ENCODE peak calls at places on chromosome 4, in nine cellular contexts. One of them, this sample, is unnamed.

GRCh38 chr4:107380190-107380589 is 339.8 kb downstream of the PAPSS1 start:
- DNase-seq in AG08395: no peak
- DNase-seq in activated naive CD4-positive, alpha-beta T cell treated with anti-CD3 and anti-CD28 coated beads, Interleukin-2, amount 50 U/mL, for 72 hours: no peak
- DNase-seq in lung: no peak
- DNase-seq in neuronal stem cell: no peak
- DNase-seq in nephron progenitor cell: no peak
- DNase-seq in lung microvascular endothelial cell: no peak
- DNase-seq in AG08396: no peak
- DNase-seq in putamen: no peak
- DNase-seq in this sample: no peak

GRCh38 chr4:118396881-118397666 is 44.3 kb upstream of the PRSS12 start:
- DNase-seq in lung: no peak
- DNase-seq in AG08395: no peak
- DNase-seq in neuronal stem cell: no peak
- DNase-seq in AG08396: no peak
- DNase-seq in nephron progenitor cell: no peak
- DNase-seq in putamen: no peak
- DNase-seq in lung microvascular endothelial cell: no peak
- DNase-seq in activated naive CD4-positive, alpha-beta T cell treated with anti-CD3 and anti-CD28 coated beads, Interleukin-2, amount 50 U/mL, for 72 hours: no peak
- DNase-seq in this sample: no peak

GRCh38 chr4:1058198-1058996 is 47.0 kb downstream of the FGFRL1 start:
- DNase-seq in neuronal stem cell: no peak
- DNase-seq in lung microvascular endothelial cell: no peak
- DNase-seq in activated naive CD4-positive, alpha-beta T cell treated with anti-CD3 and anti-CD28 coated beads, Interleukin-2, amount 50 U/mL, for 72 hours: no peak
- DNase-seq in AG08396: no peak
- DNase-seq in putamen: peak; percentile 70
- DNase-seq in nephron progenitor cell: no peak
- DNase-seq in AG08395: no peak
- DNase-seq in lung: no peak
- DNase-seq in this sample: no peak

GRCh38 chr4:130563185-130563890 is 1467.4 kb downstream of the C4orf33 start:
- DNase-seq in lung: peak; percentile 31
- DNase-seq in AG08396: peak; percentile 26
- DNase-seq in putamen: no peak
- DNase-seq in AG08395: no peak
- DNase-seq in nephron progenitor cell: peak; percentile 48
- DNase-seq in activated naive CD4-positive, alpha-beta T cell treated with anti-CD3 and anti-CD28 coated beads, Interleukin-2, amount 50 U/mL, for 72 hours: no peak
- DNase-seq in neuronal stem cell: peak; percentile 52
- DNase-seq in lung microvascular endothelial cell: no peak
- DNase-seq in this sample: peak; percentile 88

GRCh38 chr4:15131551-15131950 is 129.3 kb downstream of the CPEB2 start:
- DNase-seq in AG08395: no peak
- DNase-seq in putamen: no peak
- DNase-seq in activated naive CD4-positive, alpha-beta T cell treated with anti-CD3 and anti-CD28 coated beads, Interleukin-2, amount 50 U/mL, for 72 hours: no peak
- DNase-seq in AG08396: no peak
- DNase-seq in lung microvascular endothelial cell: no peak
- DNase-seq in nephron progenitor cell: no peak
- DNase-seq in lung: peak; percentile 72
- DNase-seq in neuronal stem cell: no peak
- DNase-seq in this sample: no peak

GRCh38 chr4:7607156-7607910 is 172.6 kb upstream of the PSAPL1 start:
- DNase-seq in neuronal stem cell: no peak
- DNase-seq in activated naive CD4-positive, alpha-beta T cell treated with anti-CD3 and anti-CD28 coated beads, Interleukin-2, amount 50 U/mL, for 72 hours: no peak
- DNase-seq in AG08396: peak; percentile 27
- DNase-seq in lung microvascular endothelial cell: no peak
- DNase-seq in AG08395: peak; percentile 72
- DNase-seq in putamen: no peak
- DNase-seq in lung: no peak
- DNase-seq in nephron progenitor cell: no peak
- DNase-seq in this sample: no peak

GRCh38 chr4:98749206-98749605 is 90.8 kb upstream of the TSPAN5 start:
- DNase-seq in lung microvascular endothelial cell: no peak
- DNase-seq in AG08395: no peak
- DNase-seq in activated naive CD4-positive, alpha-beta T cell treated with anti-CD3 and anti-CD28 coated beads, Interleukin-2, amount 50 U/mL, for 72 hours: no peak
- DNase-seq in neuronal stem cell: no peak
- DNase-seq in putamen: no peak
- DNase-seq in nephron progenitor cell: no peak
- DNase-seq in lung: no peak
- DNase-seq in AG08396: no peak
- DNase-seq in this sample: peak; percentile 11

GRCh38 chr4:24730256-24731001 is 64.9 kb upstream of the SOD3 start:
- DNase-seq in lung microvascular endothelial cell: no peak
- DNase-seq in neuronal stem cell: no peak
- DNase-seq in lung: peak; percentile 56
- DNase-seq in AG08396: peak; percentile 66
- DNase-seq in activated naive CD4-positive, alpha-beta T cell treated with anti-CD3 and anti-CD28 coated beads, Interleukin-2, amount 50 U/mL, for 72 hours: no peak
- DNase-seq in putamen: peak; percentile 39
- DNase-seq in nephron progenitor cell: no peak
- DNase-seq in AG08395: peak; percentile 88
- DNase-seq in this sample: no peak

GRCh38 chr4:87078987-87079469 is 141.4 kb downstream of the KLHL8 start:
- DNase-seq in AG08396: peak; percentile 43
- DNase-seq in nephron progenitor cell: no peak
- DNase-seq in putamen: no peak
- DNase-seq in lung: no peak
- DNase-seq in AG08395: peak; percentile 67
- DNase-seq in neuronal stem cell: no peak
- DNase-seq in activated naive CD4-positive, alpha-beta T cell treated with anti-CD3 and anti-CD28 coated beads, Interleukin-2, amount 50 U/mL, for 72 hours: no peak
- DNase-seq in lung microvascular endothelial cell: peak; percentile 61
- DNase-seq in this sample: peak; percentile 92

GRCh38 chr4:141254326-141254725 is 33.6 kb downstream of the ZNF330 start:
- DNase-seq in nephron progenitor cell: no peak
- DNase-seq in putamen: no peak
- DNase-seq in activated naive CD4-positive, alpha-beta T cell treated with anti-CD3 and anti-CD28 coated beads, Interleukin-2, amount 50 U/mL, for 72 hours: no peak
- DNase-seq in AG08395: no peak
- DNase-seq in lung: no peak
- DNase-seq in lung microvascular endothelial cell: no peak
- DNase-seq in AG08396: no peak
- DNase-seq in neuronal stem cell: no peak
- DNase-seq in this sample: no peak

GRCh38 chr4:54152846-54153600 is 53.1 kb downstream of the GSX2 start:
- DNase-seq in neuronal stem cell: no peak
- DNase-seq in activated naive CD4-positive, alpha-beta T cell treated with anti-CD3 and anti-CD28 coated beads, Interleukin-2, amount 50 U/mL, for 72 hours: no peak
- DNase-seq in putamen: no peak
- DNase-seq in AG08395: peak; percentile 70
- DNase-seq in AG08396: peak; percentile 77
- DNase-seq in nephron progenitor cell: no peak
- DNase-seq in lung microvascular endothelial cell: no peak
- DNase-seq in lung: no peak
- DNase-seq in this sample: peak; percentile 53

GRCh38 chr4:185541251-185541671 is 6.0 kb upstream of the PDLIM3 start:
- DNase-seq in neuronal stem cell: no peak
- DNase-seq in AG08396: no peak
- DNase-seq in lung microvascular endothelial cell: peak; percentile 70
- DNase-seq in putamen: peak; percentile 15
- DNase-seq in AG08395: no peak
- DNase-seq in lung: peak; percentile 46
- DNase-seq in activated naive CD4-positive, alpha-beta T cell treated with anti-CD3 and anti-CD28 coated beads, Interleukin-2, amount 50 U/mL, for 72 hours: no peak
- DNase-seq in nephron progenitor cell: no peak
- DNase-seq in this sample: peak; percentile 87

GRCh38 chr4:83631066-83631465 is 95.2 kb downstream of the GPAT3 start:
- DNase-seq in lung: no peak
- DNase-seq in lung microvascular endothelial cell: peak; percentile 28
- DNase-seq in neuronal stem cell: no peak
- DNase-seq in AG08395: peak; percentile 12
- DNase-seq in AG08396: no peak
- DNase-seq in putamen: no peak
- DNase-seq in activated naive CD4-positive, alpha-beta T cell treated with anti-CD3 and anti-CD28 coated beads, Interleukin-2, amount 50 U/mL, for 72 hours: no peak
- DNase-seq in nephron progenitor cell: no peak
- DNase-seq in this sample: peak; percentile 62

GRCh38 chr4:20362148-20362547 is 110.4 kb downstream of the SLIT2 start:
- DNase-seq in activated naive CD4-positive, alpha-beta T cell treated with anti-CD3 and anti-CD28 coated beads, Interleukin-2, amount 50 U/mL, for 72 hours: no peak
- DNase-seq in lung microvascular endothelial cell: no peak
- DNase-seq in lung: no peak
- DNase-seq in AG08395: no peak
- DNase-seq in putamen: no peak
- DNase-seq in neuronal stem cell: no peak
- DNase-seq in AG08396: no peak
- DNase-seq in nephron progenitor cell: no peak
- DNase-seq in this sample: no peak

GRCh38 chr4:2255501-2256155 is 6.3 kb downstream of the MXD4 start:
- DNase-seq in activated naive CD4-positive, alpha-beta T cell treated with anti-CD3 and anti-CD28 coated beads, Interleukin-2, amount 50 U/mL, for 72 hours: no peak
- DNase-seq in lung microvascular endothelial cell: peak; percentile 48
- DNase-seq in lung: peak; percentile 29
- DNase-seq in AG08395: no peak
- DNase-seq in putamen: peak; percentile 66
- DNase-seq in nephron progenitor cell: no peak
- DNase-seq in neuronal stem cell: no peak
- DNase-seq in AG08396: no peak
- DNase-seq in this sample: peak; percentile 76

GRCh38 chr4:10974371-10974770 is 289.8 kb upstream of the CLNK start:
- DNase-seq in activated naive CD4-positive, alpha-beta T cell treated with anti-CD3 and anti-CD28 coated beads, Interleukin-2, amount 50 U/mL, for 72 hours: no peak
- DNase-seq in nephron progenitor cell: no peak
- DNase-seq in lung: no peak
- DNase-seq in neuronal stem cell: no peak
- DNase-seq in putamen: no peak
- DNase-seq in AG08396: no peak
- DNase-seq in AG08395: no peak
- DNase-seq in lung microvascular endothelial cell: no peak
- DNase-seq in this sample: no peak

GRCh38 chr4:156336516-156336915 is 382.9 kb upstream of the CTSO start:
- DNase-seq in lung: no peak
- DNase-seq in AG08395: no peak
- DNase-seq in activated naive CD4-positive, alpha-beta T cell treated with anti-CD3 and anti-CD28 coated beads, Interleukin-2, amount 50 U/mL, for 72 hours: no peak
- DNase-seq in nephron progenitor cell: no peak
- DNase-seq in AG08396: no peak
- DNase-seq in lung microvascular endothelial cell: no peak
- DNase-seq in putamen: no peak
- DNase-seq in neuronal stem cell: no peak
- DNase-seq in this sample: no peak

GRCh38 chr4:24210332-24210902 is 320.6 kb upstream of the PPARGC1A start:
- DNase-seq in nephron progenitor cell: no peak
- DNase-seq in activated naive CD4-positive, alpha-beta T cell treated with anti-CD3 and anti-CD28 coated beads, Interleukin-2, amount 50 U/mL, for 72 hours: no peak
- DNase-seq in AG08395: peak; percentile 84
- DNase-seq in neuronal stem cell: no peak
- DNase-seq in putamen: no peak
- DNase-seq in lung microvascular endothelial cell: no peak
- DNase-seq in lung: peak; percentile 79
- DNase-seq in AG08396: peak; percentile 49
- DNase-seq in this sample: no peak

GRCh38 chr4:40331092-40331824 is 3.9 kb upstream of the CHRNA9 start:
- DNase-seq in lung microvascular endothelial cell: no peak
- DNase-seq in lung: no peak
- DNase-seq in AG08395: no peak
- DNase-seq in AG08396: no peak
- DNase-seq in activated naive CD4-positive, alpha-beta T cell treated with anti-CD3 and anti-CD28 coated beads, Interleukin-2, amount 50 U/mL, for 72 hours: no peak
- DNase-seq in putamen: no peak
- DNase-seq in neuronal stem cell: no peak
- DNase-seq in nephron progenitor cell: no peak
- DNase-seq in this sample: peak; percentile 67

GRCh38 chr4:20456416-20456815 is 204.7 kb downstream of the SLIT2 start:
- DNase-seq in neuronal stem cell: no peak
- DNase-seq in lung: no peak
- DNase-seq in lung microvascular endothelial cell: peak; percentile 73
- DNase-seq in putamen: no peak
- DNase-seq in nephron progenitor cell: no peak
- DNase-seq in AG08396: no peak
- DNase-seq in AG08395: no peak
- DNase-seq in activated naive CD4-positive, alpha-beta T cell treated with anti-CD3 and anti-CD28 coated beads, Interleukin-2, amount 50 U/mL, for 72 hours: no peak
- DNase-seq in this sample: no peak

GRCh38 chr4:98572697-98573096 is 85.7 kb downstream of the TSPAN5 start:
- DNase-seq in activated naive CD4-positive, alpha-beta T cell treated with anti-CD3 and anti-CD28 coated beads, Interleukin-2, amount 50 U/mL, for 72 hours: no peak
- DNase-seq in AG08396: no peak
- DNase-seq in lung: no peak
- DNase-seq in putamen: no peak
- DNase-seq in neuronal stem cell: no peak
- DNase-seq in lung microvascular endothelial cell: no peak
- DNase-seq in AG08395: no peak
- DNase-seq in nephron progenitor cell: no peak
- DNase-seq in this sample: no peak

GRCh38 chr4:168221298-168221697 is 97.3 kb downstream of the DDX60 start:
- DNase-seq in neuronal stem cell: no peak
- DNase-seq in lung microvascular endothelial cell: peak; percentile 88
- DNase-seq in putamen: no peak
- DNase-seq in lung: no peak
- DNase-seq in AG08396: peak; percentile 14
- DNase-seq in nephron progenitor cell: no peak
- DNase-seq in AG08395: peak; percentile 12
- DNase-seq in activated naive CD4-positive, alpha-beta T cell treated with anti-CD3 and anti-CD28 coated beads, Interleukin-2, amount 50 U/mL, for 72 hours: no peak
- DNase-seq in this sample: peak; percentile 80

GRCh38 chr4:186144180-186144579 is 39.7 kb downstream of the FAM149A start:
- DNase-seq in AG08396: peak; percentile 59
- DNase-seq in neuronal stem cell: peak; percentile 15
- DNase-seq in lung: no peak
- DNase-seq in AG08395: peak; percentile 51
- DNase-seq in putamen: peak; percentile 26
- DNase-seq in nephron progenitor cell: peak; percentile 30
- DNase-seq in lung microvascular endothelial cell: peak; percentile 47
- DNase-seq in activated naive CD4-positive, alpha-beta T cell treated with anti-CD3 and anti-CD28 coated beads, Interleukin-2, amount 50 U/mL, for 72 hours: no peak
- DNase-seq in this sample: peak; percentile 43

GRCh38 chr4:8263397-8263796 is 6.2 kb upstream of the HTRA3 start:
- DNase-seq in AG08396: no peak
- DNase-seq in lung microvascular endothelial cell: no peak
- DNase-seq in activated naive CD4-positive, alpha-beta T cell treated with anti-CD3 and anti-CD28 coated beads, Interleukin-2, amount 50 U/mL, for 72 hours: no peak
- DNase-seq in putamen: no peak
- DNase-seq in nephron progenitor cell: no peak
- DNase-seq in lung: no peak
- DNase-seq in neuronal stem cell: no peak
- DNase-seq in AG08395: no peak
- DNase-seq in this sample: no peak

GRCh38 chr4:73922317-73922716 is 53.1 kb downstream of the CXCL1 start:
- DNase-seq in AG08396: no peak
- DNase-seq in lung microvascular endothelial cell: no peak
- DNase-seq in putamen: no peak
- DNase-seq in neuronal stem cell: no peak
- DNase-seq in activated naive CD4-positive, alpha-beta T cell treated with anti-CD3 and anti-CD28 coated beads, Interleukin-2, amount 50 U/mL, for 72 hours: no peak
- DNase-seq in nephron progenitor cell: no peak
- DNase-seq in lung: no peak
- DNase-seq in AG08395: no peak
- DNase-seq in this sample: no peak

GRCh38 chr4:124334119-124334518 is 378.4 kb downstream of the ANKRD50 start:
- DNase-seq in AG08396: peak; percentile 50
- DNase-seq in nephron progenitor cell: peak; percentile 20
- DNase-seq in AG08395: peak; percentile 68
- DNase-seq in activated naive CD4-positive, alpha-beta T cell treated with anti-CD3 and anti-CD28 coated beads, Interleukin-2, amount 50 U/mL, for 72 hours: no peak
- DNase-seq in lung microvascular endothelial cell: peak; percentile 88
- DNase-seq in lung: peak; percentile 36
- DNase-seq in neuronal stem cell: peak; percentile 39
- DNase-seq in putamen: peak; percentile 23
- DNase-seq in this sample: peak; percentile 91

GRCh38 chr4:6002926-6003325 is 15.3 kb downstream of the C4orf50 start:
- DNase-seq in neuronal stem cell: no peak
- DNase-seq in nephron progenitor cell: no peak
- DNase-seq in AG08395: no peak
- DNase-seq in activated naive CD4-positive, alpha-beta T cell treated with anti-CD3 and anti-CD28 coated beads, Interleukin-2, amount 50 U/mL, for 72 hours: no peak
- DNase-seq in lung: no peak
- DNase-seq in lung microvascular endothelial cell: no peak
- DNase-seq in AG08396: no peak
- DNase-seq in putamen: no peak
- DNase-seq in this sample: no peak

GRCh38 chr4:83257811-83258210 is 26.8 kb downstream of the COQ2 start:
- DNase-seq in AG08395: no peak
- DNase-seq in neuronal stem cell: no peak
- DNase-seq in activated naive CD4-positive, alpha-beta T cell treated with anti-CD3 and anti-CD28 coated beads, Interleukin-2, amount 50 U/mL, for 72 hours: no peak
- DNase-seq in lung microvascular endothelial cell: no peak
- DNase-seq in lung: no peak
- DNase-seq in AG08396: no peak
- DNase-seq in putamen: no peak
- DNase-seq in nephron progenitor cell: no peak
- DNase-seq in this sample: no peak

GRCh38 chr4:121998024-121998423 is 46.2 kb upstream of the TRPC3 start:
- DNase-seq in putamen: no peak
- DNase-seq in activated naive CD4-positive, alpha-beta T cell treated with anti-CD3 and anti-CD28 coated beads, Interleukin-2, amount 50 U/mL, for 72 hours: no peak
- DNase-seq in neuronal stem cell: no peak
- DNase-seq in nephron progenitor cell: no peak
- DNase-seq in AG08395: peak; percentile 12
- DNase-seq in AG08396: no peak
- DNase-seq in lung: no peak
- DNase-seq in lung microvascular endothelial cell: peak; percentile 2
- DNase-seq in this sample: peak; percentile 14

GRCh38 chr4:94341468-94341867 is 1.2 kb downstream of the HPGDS start:
- DNase-seq in AG08395: no peak
- DNase-seq in neuronal stem cell: no peak
- DNase-seq in lung: no peak
- DNase-seq in AG08396: no peak
- DNase-seq in nephron progenitor cell: no peak
- DNase-seq in activated naive CD4-positive, alpha-beta T cell treated with anti-CD3 and anti-CD28 coated beads, Interleukin-2, amount 50 U/mL, for 72 hours: no peak
- DNase-seq in lung microvascular endothelial cell: no peak
- DNase-seq in putamen: no peak
- DNase-seq in this sample: peak; percentile 40

GRCh38 chr4:107094332-107094731 is 58.2 kb upstream of the DKK2 start:
- DNase-seq in nephron progenitor cell: no peak
- DNase-seq in neuronal stem cell: no peak
- DNase-seq in AG08396: peak; percentile 8
- DNase-seq in lung microvascular endothelial cell: peak; percentile 62
- DNase-seq in AG08395: peak; percentile 54
- DNase-seq in activated naive CD4-positive, alpha-beta T cell treated with anti-CD3 and anti-CD28 coated beads, Interleukin-2, amount 50 U/mL, for 72 hours: no peak
- DNase-seq in lung: no peak
- DNase-seq in putamen: no peak
- DNase-seq in this sample: peak; percentile 38

This sample was measured in cardiac muscle cell.